ENCODE peak calls at places on chromosomes 5 and 9, in eight cellular contexts. M is A549; F is mucosa of descending colon; B is CD8-positive, alpha-beta T cell; I is psoas muscle; T is heart left ventricle; J is IMR-90; L is GM23338. Z is an unnamed sample.
A peak's percentile ranks its signal among the peaks of the same experiment; 100 is the strongest.

GRCh38 chr5:35856186-35857003 is at the start of gene IL7R:
- DNase-seq in M (no peak), F (no peak), B (no peak), I (no peak), T (no peak), J (peak; percentile 79), L (no peak), Z (peak; percentile 13)

GRCh38 chr5:158928405-158928804 is 171.3 kb downstream of the EBF1 start:
- DNase-seq in M (no peak), F (no peak), B (no peak), I (no peak), T (no peak), J (no peak), L (no peak), Z (no peak)

GRCh38 chr9:93244510-93245436 is 60.8 kb downstream of the WNK2 start:
- DNase-seq in M (no peak), F (peak; percentile 54), B (no peak), I (no peak), T (no peak), J (no peak), L (no peak), Z (no peak)

GRCh38 chr9:118643118-118643517 is 726.1 kb downstream of the BRINP1 start:
- DNase-seq in M (peak; percentile 53), F (no peak), B (no peak), I (no peak), T (no peak), J (no peak), L (peak; percentile 79), Z (peak; percentile 60)

GRCh38 chr9:89815061-89815902 is 210.5 kb downstream of the GADD45G start:
- DNase-seq in M (no peak), F (no peak), B (no peak), I (no peak), T (no peak), J (no peak), L (no peak), Z (no peak)

GRCh38 chr9:14687042-14687719 is 6.1 kb downstream of the ZDHHC21 start:
- DNase-seq in M (no peak), F (no peak), B (no peak), I (no peak), T (no peak), J (peak; percentile 94), L (no peak), Z (peak; percentile 64)

GRCh38 chr5:160641405-160641804 is 210.6 kb downstream of the ATP10B start:
- DNase-seq in M (no peak), F (no peak), B (no peak), I (no peak), T (no peak), J (no peak), L (no peak), Z (no peak)

GRCh38 chr5:138937392-138938387 is 62.6 kb upstream of the LRRTM2 start:
- DNase-seq in M (no peak), F (no peak), B (no peak), I (no peak), T (no peak), J (no peak), L (no peak), Z (no peak)

GRCh38 chr9:130640681-130641080 is 23.7 kb upstream of the PRDM12 start:
- DNase-seq in M (no peak), F (no peak), B (no peak), I (no peak), T (no peak), J (no peak), L (peak; percentile 46), Z (no peak)

GRCh38 chr9:132301521-132301920 is 53.3 kb downstream of the SETX start:
- DNase-seq in M (no peak), F (no peak), B (no peak), I (no peak), T (no peak), J (no peak), L (no peak), Z (no peak)

GRCh38 chr5:74647096-74647495 is 6.6 kb upstream of the ENC1 start:
- DNase-seq in M (no peak), F (no peak), B (no peak), I (no peak), T (no peak), J (no peak), L (no peak), Z (peak; percentile 72)

GRCh38 chr9:20592673-20593072 is 29.6 kb downstream of the MLLT3 start:
- DNase-seq in M (no peak), F (no peak), B (no peak), I (no peak), T (no peak), J (peak; percentile 52), L (no peak), Z (no peak)

GRCh38 chr9:98590115-98590514 is 118.6 kb downstream of the GABBR2 start:
- DNase-seq in M (no peak), F (no peak), B (no peak), I (no peak), T (no peak), J (no peak), L (no peak), Z (no peak)

GRCh38 chr5:179974281-179974945 is 66.7 kb upstream of the TBC1D9B start:
- DNase-seq in M (no peak), F (no peak), B (no peak), I (no peak), T (no peak), J (no peak), L (no peak), Z (no peak)

GRCh38 chr5:139635606-139636206 is 12.4 kb upstream of the CXXC5 start:
- DNase-seq in M (peak; percentile 73), F (peak; percentile 87), B (no peak), I (peak; percentile 84), T (peak; percentile 89), J (peak; percentile 95), L (peak; percentile 87), Z (peak; percentile 93)

GRCh38 chr5:135887447-135887864 is 8.2 kb downstream of the IL9 start:
- DNase-seq in M (peak; percentile 78), F (peak; percentile 76), B (peak; percentile 58), I (peak; percentile 35), T (peak; percentile 67), J (peak; percentile 69), L (peak; percentile 89), Z (peak; percentile 90)

GRCh38 chr5:17186271-17186670 is 31.2 kb upstream of the BASP1 start:
- DNase-seq in M (no peak), F (no peak), B (no peak), I (no peak), T (no peak), J (peak; percentile 37), L (no peak), Z (no peak)

GRCh38 chr5:17185349-17185748 is 32.1 kb upstream of the BASP1 start:
- DNase-seq in M (no peak), F (no peak), B (no peak), I (no peak), T (no peak), J (no peak), L (no peak), Z (no peak)

GRCh38 chr5:17184596-17184995 is 32.8 kb upstream of the BASP1 start:
- DNase-seq in M (no peak), F (no peak), B (no peak), I (no peak), T (no peak), J (peak; percentile 80), L (no peak), Z (no peak)

GRCh38 chr5:17187401-17187800 is 30.0 kb upstream of the BASP1 start:
- DNase-seq in M (no peak), F (no peak), B (no peak), I (no peak), T (no peak), J (peak; percentile 82), L (no peak), Z (peak; percentile 25)

GRCh38 chr5:17185776-17186175 is 31.7 kb upstream of the BASP1 start:
- DNase-seq in M (no peak), F (peak; percentile 25), B (no peak), I (peak; percentile 61), T (no peak), J (peak; percentile 98), L (no peak), Z (peak; percentile 83)
- TF ChIP-seq CTCF in M (no peak), F (no peak), B (no peak), I (no peak), T (no peak), J (no peak), L (no peak), Z (no peak)

GRCh38 chr5:110869927-110870326 is 131.1 kb downstream of the SLC25A46 start:
- DNase-seq in M (no peak), F (no peak), B (no peak), I (no peak), T (no peak), J (no peak), L (no peak), Z (no peak)

GRCh38 chr5:110872963-110873362 is 134.2 kb downstream of the SLC25A46 start:
- DNase-seq in M (no peak), F (no peak), B (no peak), I (no peak), T (no peak), J (no peak), L (no peak), Z (no peak)

GRCh38 chr5:110873773-110874437 is 135.1 kb downstream of the SLC25A46 start:
- DNase-seq in M (no peak), F (no peak), B (no peak), I (no peak), T (no peak), J (no peak), L (no peak), Z (no peak)

GRCh38 chr5:110872200-110872599 is 133.4 kb downstream of the SLC25A46 start:
- DNase-seq in M (no peak), F (no peak), B (no peak), I (no peak), T (peak; percentile 35), J (no peak), L (no peak), Z (no peak)
- TF ChIP-seq CTCF in M (no peak), F (no peak), B (no peak), I (no peak), T (no peak), J (no peak), L (no peak), Z (no peak)

GRCh38 chr5:8340739-8341344 is 471.9 kb downstream of the MTRR start:
- DNase-seq in M (peak; percentile 4), F (peak; percentile 43), B (no peak), I (no peak), T (no peak), J (peak; percentile 23), L (peak; percentile 53), Z (peak; percentile 22)
- TF ChIP-seq CTCF in M (no peak), F (no peak), B (no peak), I (peak; percentile 31), T (peak; percentile 50), J (peak; percentile 62), L (peak; percentile 55), Z (peak; percentile 54)

GRCh38 chr5:79135790-79136553 is 24.4 kb downstream of the BHMT start:
- DNase-seq in M (no peak), F (no peak), B (no peak), I (no peak), T (no peak), J (no peak), L (no peak), Z (no peak)

GRCh38 chr5:79133657-79134451 is 22.2 kb downstream of the BHMT start:
- DNase-seq in M (peak; percentile 83), F (peak; percentile 84), B (peak; percentile 66), I (peak; percentile 49), T (no peak), J (peak; percentile 88), L (peak; percentile 89), Z (peak; percentile 84)

GRCh38 chr5:79136618-79137017 is 25.0 kb downstream of the BHMT start:
- DNase-seq in M (no peak), F (no peak), B (no peak), I (no peak), T (no peak), J (no peak), L (no peak), Z (no peak)

GRCh38 chr5:79130781-79131180 is 19.2 kb downstream of the BHMT start:
- DNase-seq in M (no peak), F (no peak), B (no peak), I (no peak), T (no peak), J (no peak), L (peak; percentile 18), Z (no peak)

GRCh38 chr5:79133121-79133656 is 21.6 kb downstream of the BHMT start:
- DNase-seq in M (peak; percentile 35), F (no peak), B (no peak), I (no peak), T (no peak), J (peak; percentile 61), L (peak; percentile 71), Z (peak; percentile 41)
- TF ChIP-seq CTCF in M (peak; percentile 59), F (no peak), B (peak; percentile 85), I (peak; percentile 59), T (peak; percentile 57), J (peak; percentile 59), L (no peak), Z (no peak)